ENCODE peak calls at places on chromosomes 11 and 22, in four cellular contexts. One of them, this sample, is unnamed.

GRCh38 chr22:32951081-32951806 is 106.9 kb downstream of the SYN3 start:
- DNase-seq in PC-3: no peak
- DNase-seq in neural progenitor cell: peak
- DNase-seq in IMR-90: no peak
- DNase-seq in this sample: peak

GRCh38 chr22:30238661-30239420 is 7.7 kb downstream of the LIF start:
- DNase-seq in PC-3: peak
- DNase-seq in neural progenitor cell: no peak
- DNase-seq in IMR-90: peak
- DNase-seq in this sample: peak

GRCh38 chr11:92082652-92083051 is 142.0 kb upstream of the FAT3 start:
- DNase-seq in IMR-90: no peak
- DNase-seq in PC-3: no peak
- DNase-seq in neural progenitor cell: no peak
- DNase-seq in this sample: no peak

GRCh38 chr22:31969789-31970489 is 25.6 kb downstream of the YWHAH start:
- DNase-seq in IMR-90: peak
- DNase-seq in neural progenitor cell: peak
- DNase-seq in PC-3: peak
- DNase-seq in this sample: peak

GRCh38 chr11:87473174-87473573 is 435.4 kb downstream of the TMEM135 start:
- DNase-seq in IMR-90: peak
- DNase-seq in PC-3: peak
- DNase-seq in neural progenitor cell: no peak
- DNase-seq in this sample: no peak

GRCh38 chr11:82557274-82557673 is 176.4 kb downstream of the FAM181B start:
- DNase-seq in IMR-90: no peak
- DNase-seq in neural progenitor cell: no peak
- DNase-seq in PC-3: no peak
- DNase-seq in this sample: no peak

GRCh38 chr11:129853508-129854228 is 38.0 kb downstream of the TMEM45B start:
- DNase-seq in PC-3: peak
- DNase-seq in IMR-90: peak
- DNase-seq in neural progenitor cell: no peak
- DNase-seq in this sample: peak

GRCh38 chr11:61728066-61728939 is 24.1 kb upstream of the MYRF start:
- DNase-seq in neural progenitor cell: no peak
- DNase-seq in PC-3: peak
- DNase-seq in IMR-90: no peak
- DNase-seq in this sample: no peak

GRCh38 chr11:69312418-69313399 is 18.8 kb downstream of the MYEOV start:
- DNase-seq in IMR-90: no peak
- DNase-seq in neural progenitor cell: no peak
- DNase-seq in PC-3: no peak
- DNase-seq in this sample: no peak

GRCh38 chr11:119843760-119844330 is 114.8 kb upstream of the NECTIN1 start:
- DNase-seq in IMR-90: no peak
- DNase-seq in PC-3: peak
- DNase-seq in neural progenitor cell: no peak
- DNase-seq in this sample: no peak

GRCh38 chr11:65615950-65616574 is 486 bp downstream of the PCNX3 start:
- DNase-seq in IMR-90: no peak
- DNase-seq in PC-3: peak
- DNase-seq in neural progenitor cell: peak
- DNase-seq in this sample: no peak

GRCh38 chr11:114606003-114606801 is 10.6 kb upstream of the NXPE4 start:
- DNase-seq in neural progenitor cell: no peak
- DNase-seq in IMR-90: peak
- DNase-seq in PC-3: peak
- DNase-seq in this sample: peak

GRCh38 chr22:35966314-35967045 is 62.1 kb downstream of the RBFOX2 start:
- DNase-seq in PC-3: peak
- DNase-seq in IMR-90: peak
- DNase-seq in neural progenitor cell: no peak
- DNase-seq in this sample: no peak

GRCh38 chr11:2280208-2280607 is 9.8 kb upstream of the ASCL2 start:
- DNase-seq in neural progenitor cell: no peak
- DNase-seq in PC-3: no peak
- DNase-seq in IMR-90: no peak
- DNase-seq in this sample: no peak

GRCh38 chr11:788953-789940 is 643 bp downstream of the CEND1 start:
- DNase-seq in neural progenitor cell: no peak
- DNase-seq in IMR-90: no peak
- DNase-seq in PC-3: no peak
- DNase-seq in this sample: no peak

GRCh38 chr11:94130589-94131362 is 2.1 kb downstream of the PANX1 start:
- DNase-seq in PC-3: peak
- DNase-seq in neural progenitor cell: no peak
- DNase-seq in IMR-90: peak
- DNase-seq in this sample: peak

GRCh38 chr11:8092587-8093424 is 11.8 kb downstream of the TUB start:
- DNase-seq in IMR-90: peak
- DNase-seq in PC-3: peak
- DNase-seq in neural progenitor cell: peak
- DNase-seq in this sample: peak

GRCh38 chr11:72278911-72279310 is 34.9 kb upstream of the PHOX2A start:
- DNase-seq in neural progenitor cell: no peak
- DNase-seq in IMR-90: peak
- DNase-seq in PC-3: peak
- DNase-seq in this sample: peak

GRCh38 chr11:112248216-112248615 is 12.4 kb downstream of the PLET1 start:
- DNase-seq in PC-3: peak
- DNase-seq in IMR-90: peak
- DNase-seq in neural progenitor cell: no peak
- DNase-seq in this sample: peak

GRCh38 chr22:26983311-26983710 is 325.9 kb downstream of the MIAT start:
- DNase-seq in neural progenitor cell: no peak
- DNase-seq in IMR-90: no peak
- DNase-seq in PC-3: no peak
- DNase-seq in this sample: no peak

GRCh38 chr11:14676068-14676467 is 32.5 kb downstream of the PDE3B start:
- DNase-seq in PC-3: no peak
- DNase-seq in neural progenitor cell: no peak
- DNase-seq in IMR-90: no peak
- DNase-seq in this sample: no peak
- H3K9ac ChIP-seq in PC-3: no peak
- H3K9ac ChIP-seq in neural progenitor cell: no peak
- H3K9ac ChIP-seq in IMR-90: no peak
- H3K9ac ChIP-seq in this sample: no peak

DNA sequence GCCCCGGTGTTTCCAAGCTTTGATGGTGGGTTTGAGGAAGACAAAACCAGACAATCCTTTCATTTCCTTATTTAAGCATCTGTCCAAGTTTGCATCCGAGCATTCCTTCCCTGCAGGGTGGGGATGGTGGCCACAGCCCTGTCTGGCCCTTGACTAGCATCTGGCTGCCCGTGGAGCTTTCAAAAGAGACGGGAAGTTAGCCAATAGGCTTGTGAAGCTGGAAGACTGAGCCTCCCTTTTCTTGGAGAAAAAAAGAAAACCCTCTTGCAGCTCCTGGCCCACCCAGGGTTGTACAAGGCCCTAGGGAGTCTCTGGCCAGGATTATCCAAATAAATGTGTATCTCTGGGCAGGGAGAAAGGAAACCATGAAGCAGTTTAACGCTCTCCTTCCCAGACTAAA is 60.6 kb downstream of the MICAL2 start:
- DNase-seq in PC-3: no peak
- DNase-seq in neural progenitor cell: no peak
- DNase-seq in IMR-90: peak
- DNase-seq in this sample: peak
- H3K9ac ChIP-seq in PC-3: no peak
- H3K9ac ChIP-seq in neural progenitor cell: no peak
- H3K9ac ChIP-seq in IMR-90: peak
- H3K9ac ChIP-seq in this sample: peak

GRCh38 chr11:31861011-31861410 is 49.9 kb upstream of the PAX6 start:
- DNase-seq in PC-3: no peak
- DNase-seq in neural progenitor cell: no peak
- DNase-seq in IMR-90: no peak
- DNase-seq in this sample: no peak
- H3K9ac ChIP-seq in PC-3: no peak
- H3K9ac ChIP-seq in neural progenitor cell: no peak
- H3K9ac ChIP-seq in IMR-90: no peak
- H3K9ac ChIP-seq in this sample: no peak

DNA sequence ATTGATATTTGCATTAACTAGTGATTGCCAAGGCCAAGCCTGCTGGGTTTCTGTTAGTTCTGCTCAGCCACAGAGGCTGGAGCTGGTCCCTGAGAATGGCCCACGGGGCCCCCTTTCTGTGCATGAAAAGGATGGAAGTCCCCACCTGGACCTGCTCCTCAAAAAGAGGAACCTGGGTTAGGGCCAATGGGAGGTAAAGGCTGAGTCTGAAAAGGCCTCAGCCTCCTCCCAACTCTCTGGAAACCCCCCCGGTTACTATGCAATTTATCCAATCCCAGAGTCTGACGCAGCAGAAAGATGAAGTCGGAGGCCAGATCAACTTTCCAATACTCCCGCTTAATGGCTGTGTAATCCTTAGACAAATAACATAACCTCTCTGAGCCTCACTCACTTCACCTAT is 6.8 kb upstream of the CREB3L1 start:
- DNase-seq in PC-3: no peak
- DNase-seq in IMR-90: no peak
- DNase-seq in neural progenitor cell: no peak
- DNase-seq in this sample: no peak
- H3K9ac ChIP-seq in PC-3: no peak
- H3K9ac ChIP-seq in IMR-90: no peak
- H3K9ac ChIP-seq in neural progenitor cell: no peak
- H3K9ac ChIP-seq in this sample: no peak

GRCh38 chr22:38782402-38783094 is 11.4 kb downstream of the DNAL4 start:
- DNase-seq in PC-3: no peak
- DNase-seq in neural progenitor cell: peak
- DNase-seq in IMR-90: peak
- DNase-seq in this sample: no peak
- H3K9ac ChIP-seq in PC-3: no peak
- H3K9ac ChIP-seq in neural progenitor cell: peak
- H3K9ac ChIP-seq in IMR-90: no peak
- H3K9ac ChIP-seq in this sample: peak

DNA sequence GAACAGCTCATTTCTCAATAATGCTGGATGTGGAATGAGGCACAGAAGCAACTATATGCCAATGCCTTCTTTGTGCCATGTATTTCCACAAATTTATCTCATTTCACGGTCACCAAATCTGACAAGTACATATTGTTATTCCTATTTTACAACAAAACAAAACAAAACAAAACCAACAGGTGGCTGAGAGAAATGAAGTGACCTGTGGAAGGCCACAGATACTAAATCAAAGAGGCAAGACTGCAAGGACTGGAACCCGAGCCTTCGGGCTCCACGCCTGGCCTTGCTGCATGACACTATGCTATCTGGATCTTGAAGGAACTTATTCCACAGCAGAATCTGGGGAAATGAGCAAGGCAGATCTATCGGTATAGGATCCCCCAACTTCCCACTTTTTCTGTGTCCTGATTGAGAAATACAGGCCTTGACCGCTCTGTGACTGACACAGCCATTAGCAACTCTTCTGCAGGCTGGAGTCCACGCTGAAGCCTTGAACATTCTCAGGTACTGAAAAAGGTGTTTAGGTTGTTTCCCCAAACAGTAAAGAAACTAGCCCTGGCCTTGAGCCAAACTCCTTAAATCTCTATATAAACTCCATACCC is 241.1 kb upstream of the NARS2 start:
- DNase-seq in PC-3: no peak
- DNase-seq in IMR-90: no peak
- DNase-seq in neural progenitor cell: no peak
- DNase-seq in this sample: no peak
- H3K9ac ChIP-seq in PC-3: no peak
- H3K9ac ChIP-seq in IMR-90: no peak
- H3K9ac ChIP-seq in neural progenitor cell: no peak
- H3K9ac ChIP-seq in this sample: no peak

DNA sequence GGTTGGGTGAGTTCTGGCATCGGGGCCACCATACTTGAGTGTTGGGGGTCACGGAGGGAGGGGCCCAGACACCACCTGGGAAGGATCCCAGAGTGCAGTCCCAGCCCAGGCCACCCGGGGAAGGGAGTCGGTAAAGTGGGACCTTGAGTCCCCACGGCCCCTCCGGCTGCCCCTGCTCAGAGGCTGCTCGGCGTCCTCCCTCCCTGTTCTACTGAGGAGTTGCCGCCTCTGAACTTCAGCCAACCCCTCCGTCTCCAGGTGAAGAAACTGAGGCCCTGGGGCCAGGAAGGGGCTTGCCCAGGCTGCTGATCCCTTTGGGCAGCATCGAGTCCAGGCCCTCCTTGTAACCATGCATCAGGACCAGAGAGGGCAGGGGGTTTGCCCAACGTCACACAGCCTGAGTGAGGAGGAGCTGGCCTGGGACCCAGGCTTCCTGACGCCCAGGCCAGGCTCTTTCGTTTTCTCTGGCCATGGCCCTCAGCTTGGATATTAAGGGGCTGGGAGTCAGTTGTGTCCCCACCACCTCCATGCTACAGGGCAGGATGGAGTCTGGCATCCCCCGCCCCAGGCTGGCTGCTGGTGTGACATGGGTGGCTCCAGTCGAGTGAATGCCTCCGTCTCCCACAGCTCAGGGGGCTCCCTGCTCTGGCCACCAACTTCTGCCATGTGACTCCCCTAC is 1.3 kb downstream of the PARVG start:
- DNase-seq in PC-3: no peak
- DNase-seq in IMR-90: no peak
- DNase-seq in neural progenitor cell: no peak
- DNase-seq in this sample: no peak
- H3K9ac ChIP-seq in PC-3: no peak
- H3K9ac ChIP-seq in IMR-90: no peak
- H3K9ac ChIP-seq in neural progenitor cell: no peak
- H3K9ac ChIP-seq in this sample: no peak

GRCh38 chr22:49774499-49775151 is 53.0 kb downstream of the BRD1 start:
- DNase-seq in neural progenitor cell: no peak
- DNase-seq in PC-3: no peak
- DNase-seq in IMR-90: no peak
- DNase-seq in this sample: no peak

GRCh38 chr22:49771266-49772065 is 56.2 kb downstream of the BRD1 start:
- DNase-seq in IMR-90: no peak
- DNase-seq in neural progenitor cell: no peak
- DNase-seq in PC-3: no peak
- DNase-seq in this sample: no peak

GRCh38 chr22:49774046-49774445 is 53.6 kb downstream of the BRD1 start:
- DNase-seq in neural progenitor cell: no peak
- DNase-seq in IMR-90: no peak
- DNase-seq in PC-3: no peak
- DNase-seq in this sample: no peak

GRCh38 chr22:49773531-49773930 is 54.1 kb downstream of the BRD1 start:
- DNase-seq in PC-3: no peak
- DNase-seq in IMR-90: no peak
- DNase-seq in neural progenitor cell: no peak
- DNase-seq in this sample: no peak

GRCh38 chr22:49772692-49773091 is 55.0 kb downstream of the BRD1 start:
- DNase-seq in neural progenitor cell: no peak
- DNase-seq in PC-3: no peak
- DNase-seq in IMR-90: no peak
- DNase-seq in this sample: no peak
- H3K9ac ChIP-seq in neural progenitor cell: no peak
- H3K9ac ChIP-seq in PC-3: no peak
- H3K9ac ChIP-seq in IMR-90: no peak
- H3K9ac ChIP-seq in this sample: no peak

GRCh38 chr22:43477966-43478365 is 66.2 kb downstream of the MPPED1 start:
- DNase-seq in IMR-90: no peak
- DNase-seq in neural progenitor cell: no peak
- DNase-seq in PC-3: no peak
- DNase-seq in this sample: no peak
- H3K9ac ChIP-seq in IMR-90: no peak
- H3K9ac ChIP-seq in neural progenitor cell: no peak
- H3K9ac ChIP-seq in PC-3: no peak
- H3K9ac ChIP-seq in this sample: no peak